ENCODE peak calls at places on chromosomes 1 and 21, in seven cellular contexts. One of them, this sample, is unnamed. For H3K36me3, the result is how much of the 10 kb centered on the place peaks cover.

GRCh38 chr1:152901631-152902030 is 6.7 kb upstream of the IVL start:
- DNase-seq in GM23248: no peak
- DNase-seq in astrocyte: no peak
- DNase-seq in tibial nerve: no peak
- DNase-seq in HAP-1: no peak
- DNase-seq in GM06990: no peak
- DNase-seq in kidney epithelial cell: no peak
- DNase-seq in this sample: no peak

GRCh38 chr1:96360036-96360795 is 361.4 kb upstream of the PTBP2 start:
- DNase-seq in GM23248: peak
- DNase-seq in HAP-1: no peak
- DNase-seq in astrocyte: peak
- DNase-seq in kidney epithelial cell: no peak
- DNase-seq in tibial nerve: no peak
- DNase-seq in GM06990: no peak
- DNase-seq in this sample: no peak

GRCh38 chr1:228416217-228416971 is at the start of gene TRIM17:
- DNase-seq in astrocyte: no peak
- DNase-seq in tibial nerve: no peak
- DNase-seq in kidney epithelial cell: no peak
- DNase-seq in GM23248: peak
- DNase-seq in GM06990: no peak
- DNase-seq in HAP-1: no peak
- DNase-seq in this sample: no peak

GRCh38 chr21:35237287-35237686 is 188.2 kb upstream of the RUNX1 start:
- DNase-seq in kidney epithelial cell: no peak
- DNase-seq in HAP-1: no peak
- DNase-seq in tibial nerve: no peak
- DNase-seq in astrocyte: no peak
- DNase-seq in GM06990: no peak
- DNase-seq in GM23248: no peak
- DNase-seq in this sample: no peak

GRCh38 chr1:110196917-110197782 is 13.0 kb upstream of the KCNC4 start:
- DNase-seq in astrocyte: no peak
- DNase-seq in kidney epithelial cell: no peak
- DNase-seq in HAP-1: peak
- DNase-seq in GM06990: no peak
- DNase-seq in tibial nerve: no peak
- DNase-seq in GM23248: peak
- DNase-seq in this sample: no peak

GRCh38 chr1:56547977-56548376 is 31.4 kb downstream of the PLPP3 start:
- DNase-seq in tibial nerve: peak
- DNase-seq in GM06990: no peak
- DNase-seq in astrocyte: no peak
- DNase-seq in kidney epithelial cell: no peak
- DNase-seq in HAP-1: no peak
- DNase-seq in GM23248: no peak
- DNase-seq in this sample: no peak

GRCh38 chr1:23544444-23545389 is 13.7 kb upstream of the E2F2 start:
- DNase-seq in kidney epithelial cell: no peak
- DNase-seq in HAP-1: peak
- DNase-seq in GM23248: peak
- DNase-seq in tibial nerve: peak
- DNase-seq in astrocyte: peak
- DNase-seq in GM06990: no peak
- DNase-seq in this sample: no peak

GRCh38 chr1:31058012-31058411 is 7.5 kb downstream of the PUM1 start:
- DNase-seq in tibial nerve: no peak
- DNase-seq in GM06990: no peak
- DNase-seq in kidney epithelial cell: no peak
- DNase-seq in astrocyte: no peak
- DNase-seq in GM23248: no peak
- DNase-seq in HAP-1: no peak
- DNase-seq in this sample: no peak

GRCh38 chr1:150881331-150882070 is 5.1 kb upstream of the ARNT start:
- DNase-seq in tibial nerve: peak
- DNase-seq in GM23248: peak
- DNase-seq in GM06990: no peak
- DNase-seq in HAP-1: no peak
- DNase-seq in astrocyte: peak
- DNase-seq in kidney epithelial cell: peak
- DNase-seq in this sample: no peak

GRCh38 chr1:39652105-39652504 is 12.7 kb upstream of the HEYL start:
- DNase-seq in GM06990: no peak
- DNase-seq in kidney epithelial cell: no peak
- DNase-seq in tibial nerve: no peak
- DNase-seq in astrocyte: no peak
- DNase-seq in HAP-1: no peak
- DNase-seq in GM23248: no peak
- DNase-seq in this sample: no peak

GRCh38 chr1:25895365-25895990 is 10.7 kb downstream of the STMN1 start:
- DNase-seq in astrocyte: peak
- DNase-seq in GM06990: peak
- DNase-seq in tibial nerve: peak
- DNase-seq in HAP-1: peak
- DNase-seq in GM23248: peak
- DNase-seq in kidney epithelial cell: peak
- DNase-seq in this sample: peak

GRCh38 chr1:115954684-115955083 is 21.6 kb upstream of the SLC22A15 start:
- DNase-seq in GM06990: no peak
- DNase-seq in GM23248: no peak
- DNase-seq in HAP-1: no peak
- DNase-seq in astrocyte: no peak
- DNase-seq in tibial nerve: no peak
- DNase-seq in kidney epithelial cell: no peak
- DNase-seq in this sample: no peak

GRCh38 chr1:192639607-192640368 is 3.8 kb downstream of the RGS13 start:
- DNase-seq in tibial nerve: no peak
- DNase-seq in kidney epithelial cell: peak
- DNase-seq in HAP-1: no peak
- DNase-seq in GM23248: peak
- DNase-seq in GM06990: peak
- DNase-seq in astrocyte: peak
- DNase-seq in this sample: no peak

GRCh38 chr1:68319907-68320306 is 87.6 kb upstream of the WLS start:
- DNase-seq in GM23248: no peak
- DNase-seq in kidney epithelial cell: no peak
- DNase-seq in HAP-1: no peak
- DNase-seq in GM06990: no peak
- DNase-seq in astrocyte: no peak
- DNase-seq in tibial nerve: no peak
- DNase-seq in this sample: no peak

GRCh38 chr1:147895123-147895522 is 7.5 kb upstream of the GJA8 start:
- DNase-seq in astrocyte: no peak
- DNase-seq in GM23248: peak
- DNase-seq in HAP-1: no peak
- DNase-seq in kidney epithelial cell: no peak
- DNase-seq in tibial nerve: no peak
- DNase-seq in GM06990: no peak
- DNase-seq in this sample: no peak

GRCh38 chr1:206012086-206012859 is 9.1 kb upstream of the RAB7B start:
- DNase-seq in HAP-1: peak
- DNase-seq in astrocyte: no peak
- DNase-seq in kidney epithelial cell: no peak
- DNase-seq in GM23248: no peak
- DNase-seq in tibial nerve: peak
- DNase-seq in GM06990: peak
- DNase-seq in this sample: no peak

GRCh38 chr1:43549921-43550597 is 19.4 kb downstream of the PTPRF start:
- DNase-seq in GM23248: no peak
- DNase-seq in kidney epithelial cell: peak
- DNase-seq in HAP-1: peak
- DNase-seq in GM06990: peak
- DNase-seq in astrocyte: no peak
- DNase-seq in tibial nerve: no peak
- DNase-seq in this sample: peak

GRCh38 chr21:26049803-26050202 is 120.8 kb downstream of the APP start:
- DNase-seq in astrocyte: no peak
- DNase-seq in GM23248: no peak
- DNase-seq in kidney epithelial cell: no peak
- DNase-seq in tibial nerve: no peak
- DNase-seq in GM06990: no peak
- DNase-seq in HAP-1: no peak
- DNase-seq in this sample: no peak

GRCh38 chr21:26043891-26044290 is 126.7 kb downstream of the APP start:
- DNase-seq in kidney epithelial cell: no peak
- DNase-seq in GM23248: no peak
- DNase-seq in HAP-1: no peak
- DNase-seq in astrocyte: no peak
- DNase-seq in tibial nerve: no peak
- DNase-seq in GM06990: no peak
- DNase-seq in this sample: no peak

GRCh38 chr21:26050857-26051256 is 119.7 kb downstream of the APP start:
- DNase-seq in HAP-1: no peak
- DNase-seq in tibial nerve: no peak
- DNase-seq in kidney epithelial cell: no peak
- DNase-seq in GM23248: no peak
- DNase-seq in astrocyte: no peak
- DNase-seq in GM06990: no peak
- DNase-seq in this sample: no peak

GRCh38 chr21:26042181-26042876 is 128.2 kb downstream of the APP start:
- DNase-seq in kidney epithelial cell: no peak
- DNase-seq in GM06990: no peak
- DNase-seq in astrocyte: no peak
- DNase-seq in HAP-1: no peak
- DNase-seq in GM23248: no peak
- DNase-seq in tibial nerve: no peak
- DNase-seq in this sample: no peak

DNA sequence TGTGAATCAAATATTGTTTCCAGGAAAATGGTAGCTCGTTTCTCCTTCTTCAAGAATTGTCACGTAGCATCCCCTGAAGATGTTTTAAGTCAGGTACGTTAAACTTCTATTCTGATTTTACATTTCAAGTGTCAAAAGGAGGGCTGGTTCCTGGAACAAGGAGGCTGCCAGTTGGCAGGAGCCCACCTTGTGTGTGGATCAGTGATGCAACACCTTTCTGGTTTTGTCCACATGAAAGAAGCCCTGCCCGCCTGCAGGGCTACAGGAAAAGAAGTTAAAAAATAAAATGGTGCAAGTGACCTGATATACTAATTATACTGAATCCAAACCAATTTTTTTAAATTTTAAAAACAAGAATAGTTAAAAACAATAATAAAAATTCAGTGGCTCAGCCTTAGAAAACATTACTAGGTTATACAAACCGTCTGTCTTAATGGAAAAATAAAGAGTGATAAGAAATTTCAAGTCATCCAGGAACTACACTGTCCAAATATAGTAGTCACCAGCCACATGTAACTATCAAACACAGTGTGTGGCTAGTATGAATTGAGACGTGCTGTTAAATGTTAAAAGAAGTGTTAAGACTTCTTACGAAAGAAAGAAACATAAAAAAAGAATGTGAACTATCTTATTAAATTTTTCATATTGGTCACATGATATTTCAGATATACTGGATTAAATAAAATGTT is 123.1 kb downstream of the APP start:
- DNase-seq in kidney epithelial cell: no peak
- DNase-seq in GM23248: no peak
- DNase-seq in GM06990: no peak
- DNase-seq in astrocyte: no peak
- DNase-seq in tibial nerve: no peak
- DNase-seq in HAP-1: no peak
- DNase-seq in this sample: no peak
- H3K36me3 ChIP-seq in kidney epithelial cell: under half
- H3K36me3 ChIP-seq in GM23248: under half
- H3K36me3 ChIP-seq in GM06990: under half
- H3K36me3 ChIP-seq in astrocyte: under half
- H3K36me3 ChIP-seq in tibial nerve: under half
- H3K36me3 ChIP-seq in HAP-1: half or more
- H3K36me3 ChIP-seq in this sample: half or more

GRCh38 chr1:165892935-165893334 is 65.5 kb downstream of the UCK2 start:
- DNase-seq in GM23248: no peak
- DNase-seq in GM06990: no peak
- DNase-seq in tibial nerve: no peak
- DNase-seq in kidney epithelial cell: no peak
- DNase-seq in HAP-1: no peak
- DNase-seq in astrocyte: no peak
- DNase-seq in this sample: no peak
- H3K36me3 ChIP-seq in GM23248: under half
- H3K36me3 ChIP-seq in GM06990: under half
- H3K36me3 ChIP-seq in tibial nerve: under half
- H3K36me3 ChIP-seq in kidney epithelial cell: under half
- H3K36me3 ChIP-seq in HAP-1: half or more
- H3K36me3 ChIP-seq in astrocyte: under half
- H3K36me3 ChIP-seq in this sample: half or more

DNA sequence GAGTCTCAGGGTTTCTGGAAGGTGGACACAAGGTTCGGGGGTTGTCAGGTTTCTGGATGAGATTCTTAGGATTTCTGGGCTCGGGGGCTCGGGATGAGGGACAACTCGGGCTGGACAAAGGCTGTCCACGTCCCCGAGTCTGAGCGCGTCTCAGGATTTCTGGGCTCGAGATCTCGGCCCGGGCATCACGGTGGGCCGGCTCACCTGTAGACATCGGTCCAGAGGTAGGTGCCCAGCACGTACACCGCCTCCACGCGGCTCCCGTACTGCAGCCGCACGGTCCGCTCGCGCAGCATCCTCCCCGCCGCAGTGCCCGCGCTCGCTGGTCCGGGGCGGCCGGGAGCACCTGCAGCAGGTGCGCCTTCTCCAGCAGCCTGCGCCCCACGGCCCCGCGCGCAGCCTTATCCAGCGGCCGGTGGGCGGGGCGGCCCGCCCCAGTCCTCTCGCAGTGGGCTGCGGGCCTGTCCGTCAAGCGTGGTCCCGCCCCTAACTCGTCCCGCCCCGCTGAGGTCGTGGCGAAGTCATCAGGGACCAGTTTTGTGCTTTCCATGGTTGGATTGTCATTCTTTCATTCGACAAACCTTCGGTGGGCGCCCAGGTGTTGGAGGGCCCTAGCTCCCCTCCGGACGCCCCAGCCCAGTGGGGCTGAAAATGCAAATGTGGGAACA is at the start of gene PADI2:
- DNase-seq in kidney epithelial cell: no peak
- DNase-seq in GM23248: peak
- DNase-seq in GM06990: peak
- DNase-seq in tibial nerve: no peak
- DNase-seq in astrocyte: no peak
- DNase-seq in HAP-1: peak
- DNase-seq in this sample: no peak
- H3K36me3 ChIP-seq in kidney epithelial cell: under half
- H3K36me3 ChIP-seq in GM23248: under half
- H3K36me3 ChIP-seq in GM06990: under half
- H3K36me3 ChIP-seq in tibial nerve: under half
- H3K36me3 ChIP-seq in astrocyte: under half
- H3K36me3 ChIP-seq in HAP-1: under half
- H3K36me3 ChIP-seq in this sample: under half

DNA sequence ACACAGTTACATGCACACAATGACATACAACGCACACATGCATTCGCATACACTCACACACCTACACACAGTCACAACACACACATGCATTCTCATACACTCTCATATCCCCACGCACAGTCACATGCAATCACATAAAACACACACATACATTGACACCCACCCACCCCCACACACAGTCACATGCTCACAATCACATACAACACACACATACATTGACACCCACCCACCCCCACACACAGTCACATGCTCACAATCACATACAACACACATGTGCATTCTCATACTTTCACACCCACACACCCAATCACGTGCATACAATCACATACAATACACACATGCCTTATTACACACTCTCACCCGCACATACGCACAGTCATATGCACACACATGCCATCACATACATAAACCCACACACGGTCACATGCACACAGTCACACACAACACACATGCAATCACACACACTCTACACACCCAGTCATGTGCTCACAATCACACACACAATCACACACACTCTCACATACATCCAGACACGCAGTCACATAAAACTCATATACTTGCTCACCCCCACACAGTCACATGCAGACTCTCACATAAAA is 134.3 kb downstream of the CASZ1 start:
- DNase-seq in HAP-1: no peak
- DNase-seq in astrocyte: no peak
- DNase-seq in GM23248: no peak
- DNase-seq in kidney epithelial cell: no peak
- DNase-seq in GM06990: no peak
- DNase-seq in tibial nerve: no peak
- DNase-seq in this sample: no peak
- H3K36me3 ChIP-seq in HAP-1: under half
- H3K36me3 ChIP-seq in astrocyte: under half
- H3K36me3 ChIP-seq in GM23248: under half
- H3K36me3 ChIP-seq in kidney epithelial cell: under half
- H3K36me3 ChIP-seq in GM06990: under half
- H3K36me3 ChIP-seq in tibial nerve: under half
- H3K36me3 ChIP-seq in this sample: under half

This sample was measured in RWPE2.